ENCODE peak calls at places on chromosomes 12 and 14, in nine cellular contexts. W is lower leg skin, L is lower lobe of right lung, Z is cardiac muscle cell, M is AG09319, A is GM23338, B is epithelial cell of esophagus, C is MM.1S, X is adrenal gland. J is an unnamed sample.

GRCh38 chr14:71206766-71207371 is 299.6 kb downstream of the PCNX1 start:
- DNase-seq in W (peak; percentile 72), L (no peak), Z (no peak), M (peak; percentile 66), A (no peak), B (peak; percentile 80), C (no peak), X (peak; percentile 86), J (peak; percentile 91)

GRCh38 chr12:6267007-6267721 is 43.3 kb upstream of the PLEKHG6 start:
- DNase-seq in W (no peak), L (peak; percentile 56), Z (no peak), M (no peak), A (no peak), B (peak; percentile 68), C (no peak), X (no peak), J (peak; percentile 44)

GRCh38 chr14:70809238-70810214 is at the start of gene MAP3K9:
- DNase-seq in W (peak; percentile 95), L (peak; percentile 96), Z (peak; percentile 99), M (no peak), A (peak; percentile 98), B (peak; percentile 100), C (peak; percentile 87), X (peak; percentile 97), J (peak; percentile 25)

GRCh38 chr12:24993756-24994155 is 44.9 kb upstream of the BCAT1 start:
- DNase-seq in W (no peak), L (no peak), Z (no peak), M (no peak), A (peak; percentile 13), B (no peak), C (no peak), X (no peak), J (no peak)

GRCh38 chr12:2686280-2686646 is 108.5 kb upstream of the FKBP4 start:
- DNase-seq in W (no peak), L (no peak), Z (no peak), M (no peak), A (no peak), B (no peak), C (no peak), X (no peak), J (no peak)

GRCh38 chr14:68807148-68807600 is 14.3 kb upstream of the ZFP36L1 start:
- DNase-seq in W (peak; percentile 89), L (peak; percentile 57), Z (no peak), M (no peak), A (no peak), B (peak; percentile 48), C (no peak), X (peak; percentile 37), J (peak; percentile 76)

GRCh38 chr14:34843011-34843554 is 32.1 kb downstream of the BAZ1A start:
- DNase-seq in W (no peak), L (no peak), Z (no peak), M (peak; percentile 24), A (no peak), B (peak; percentile 99), C (no peak), X (no peak), J (peak; percentile 69)

GRCh38 chr12:86675197-86675596 is 419.0 kb upstream of the MGAT4C start:
- DNase-seq in W (no peak), L (no peak), Z (no peak), M (no peak), A (no peak), B (no peak), C (no peak), X (no peak), J (no peak)

GRCh38 chr14:33377596-33378390 is 439.1 kb downstream of the NPAS3 start:
- DNase-seq in W (no peak), L (no peak), Z (no peak), M (no peak), A (no peak), B (no peak), C (no peak), X (no peak), J (no peak)

GRCh38 chr12:1132309-1132708 is 141.3 kb downstream of the ERC1 start:
- DNase-seq in W (no peak), L (no peak), Z (no peak), M (no peak), A (no peak), B (no peak), C (no peak), X (no peak), J (no peak)

GRCh38 chr12:53325539-53326061 is 4.2 kb upstream of the AAAS start:
- DNase-seq in W (peak; percentile 88), L (peak; percentile 65), Z (peak; percentile 37), M (no peak), A (peak; percentile 53), B (no peak), C (no peak), X (peak; percentile 55), J (no peak)

GRCh38 chr12:44875954-44876553 is at the start of gene NELL2:
- DNase-seq in W (peak; percentile 84), L (peak; percentile 47), Z (peak; percentile 56), M (no peak), A (peak; percentile 91), B (peak; percentile 53), C (peak; percentile 50), X (peak; percentile 24), J (peak; percentile 16)

GRCh38 chr12:58262796-58263195 is 321.4 kb downstream of the ATP23 start:
- DNase-seq in W (no peak), L (no peak), Z (no peak), M (no peak), A (no peak), B (peak; percentile 79), C (no peak), X (no peak), J (no peak)

GRCh38 chr12:57231276-57232021 is 1.9 kb downstream of the SHMT2 start:
- DNase-seq in W (no peak), L (peak; percentile 32), Z (no peak), M (no peak), A (no peak), B (no peak), C (no peak), X (no peak), J (no peak)

GRCh38 chr14:92503756-92504491 is 9.7 kb upstream of the RIN3 start:
- DNase-seq in W (peak; percentile 45), L (no peak), Z (peak; percentile 37), M (no peak), A (no peak), B (peak; percentile 94), C (no peak), X (peak; percentile 78), J (peak; percentile 43)

DNA sequence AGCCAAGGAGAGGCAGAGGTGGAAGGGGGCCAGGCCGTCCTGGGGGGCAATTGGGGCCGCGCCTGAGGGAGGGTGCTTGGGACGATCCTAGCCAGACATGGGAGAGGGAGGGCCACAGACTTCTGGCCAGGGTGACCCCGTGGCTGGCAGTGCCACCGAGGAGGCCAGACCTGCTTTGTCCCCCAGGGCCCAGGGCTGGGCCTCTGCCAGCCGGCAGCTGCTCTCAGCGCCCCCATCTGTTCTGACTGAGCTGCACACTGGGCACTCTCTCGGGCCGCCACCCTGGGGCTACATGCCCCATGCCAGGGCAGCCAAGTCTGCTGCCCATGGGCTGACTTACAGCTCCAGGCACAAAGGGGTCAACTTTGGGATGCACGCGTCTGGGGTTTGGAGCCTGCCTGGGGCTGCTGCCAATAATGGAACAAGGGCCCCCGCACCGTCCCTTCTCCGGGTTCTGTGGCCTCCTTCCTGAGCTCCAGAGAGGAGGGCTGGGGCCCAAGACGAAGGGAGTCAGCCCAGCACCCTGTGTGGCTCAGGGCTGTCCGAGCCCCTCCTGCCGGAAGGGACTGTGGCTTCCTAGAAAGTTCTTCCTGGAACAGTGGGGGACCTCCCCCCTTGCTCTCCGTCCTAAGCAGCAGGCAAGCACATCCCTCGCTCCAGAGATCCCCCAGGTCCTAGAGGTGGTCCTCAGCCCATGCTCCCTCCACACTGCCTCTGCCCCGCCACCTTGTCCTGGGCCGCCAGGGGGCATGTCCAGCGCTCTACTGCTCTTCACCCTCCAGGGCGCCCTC is 1.1 kb downstream of the ADSS1 start:
- DNase-seq in W (no peak), L (no peak), Z (peak; percentile 39), M (no peak), A (peak; percentile 84), B (no peak), C (no peak), X (no peak), J (peak; percentile 65)
- TF ChIP-seq CTCF in W (no peak), L (no peak), Z (peak; percentile 45), M (peak; percentile 37), A (peak; percentile 54), B (peak; percentile 20), C (no peak), X (no peak), J (peak; percentile 51)

GRCh38 chr12:96617178-96617577 is 127.8 kb downstream of the CFAP54 start:
- DNase-seq in W (no peak), L (no peak), Z (peak; percentile 62), M (no peak), A (peak; percentile 47), B (no peak), C (no peak), X (no peak), J (no peak)
- TF ChIP-seq CTCF in W (no peak), L (no peak), Z (no peak), M (no peak), A (peak; percentile 40), B (no peak), C (peak; percentile 23), X (no peak), J (peak; percentile 19)

GRCh38 chr14:65239143-65239672 is 136.9 kb upstream of the MAX start:
- DNase-seq in W (peak; percentile 79), L (no peak), Z (peak; percentile 44), M (no peak), A (no peak), B (no peak), C (no peak), X (peak; percentile 19), J (peak; percentile 93)

GRCh38 chr14:65243766-65244442 is 141.6 kb upstream of the MAX start:
- DNase-seq in W (no peak), L (no peak), Z (no peak), M (no peak), A (no peak), B (no peak), C (no peak), X (no peak), J (no peak)

GRCh38 chr14:65239897-65240296 is 137.6 kb upstream of the MAX start:
- DNase-seq in W (peak; percentile 28), L (no peak), Z (no peak), M (no peak), A (no peak), B (no peak), C (no peak), X (no peak), J (no peak)

GRCh38 chr14:65241125-65241752 is 138.9 kb upstream of the MAX start:
- DNase-seq in W (no peak), L (no peak), Z (no peak), M (no peak), A (no peak), B (no peak), C (peak; percentile 11), X (no peak), J (no peak)

DNA sequence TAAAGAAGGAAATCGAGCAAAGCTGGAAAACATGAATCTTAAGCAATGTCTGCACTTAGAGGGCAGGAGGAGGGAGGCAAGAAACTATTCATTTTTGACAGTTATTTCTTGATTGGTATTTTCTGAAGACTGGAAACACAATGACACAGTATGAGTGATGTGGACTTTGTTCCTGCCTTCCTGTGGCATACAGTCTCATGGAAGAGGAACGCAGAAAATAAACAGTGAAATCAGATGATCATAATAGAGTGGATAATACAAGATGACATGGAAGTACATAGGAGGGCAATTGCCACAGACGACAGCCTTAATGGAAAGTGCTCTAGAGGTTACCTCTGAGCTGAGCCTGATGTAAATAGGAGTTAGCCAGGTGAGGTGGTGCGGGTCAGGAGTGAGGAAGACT is 140.4 kb upstream of the MAX start:
- DNase-seq in W (no peak), L (no peak), Z (no peak), M (no peak), A (no peak), B (no peak), C (no peak), X (no peak), J (no peak)
- TF ChIP-seq CTCF in W (no peak), L (no peak), Z (no peak), M (no peak), A (no peak), B (no peak), C (no peak), X (no peak), J (no peak)

GRCh38 chr12:48978291-48978740 is at the start of gene WNT1:
- DNase-seq in W (no peak), L (no peak), Z (no peak), M (no peak), A (no peak), B (no peak), C (no peak), X (no peak), J (no peak)
- TF ChIP-seq CTCF in W (no peak), L (peak; percentile 31), Z (no peak), M (no peak), A (no peak), B (no peak), C (no peak), X (no peak), J (no peak)